ENCODE peak calls at places on chromosome 22, in nine cellular contexts. One of them, this sample, is unnamed.

GRCh38 chr22:36323855-36324331 is 63.9 kb downstream of the MYH9 start:
- DNase-seq in hypothalamus: peak
- DNase-seq in islet precursor cell: no peak
- DNase-seq in right lobe of liver: no peak
- DNase-seq in mucosa of gallbladder: peak
- DNase-seq in amniotic stem cell: no peak
- DNase-seq in HCEC 1CT: no peak
- DNase-seq in GM10248: no peak
- DNase-seq in fibroblast of lung: peak
- DNase-seq in this sample: no peak

GRCh38 chr22:25081409-25081824 is 118.2 kb upstream of the CRYBB3 start:
- DNase-seq in hypothalamus: no peak
- DNase-seq in islet precursor cell: peak
- DNase-seq in right lobe of liver: no peak
- DNase-seq in mucosa of gallbladder: peak
- DNase-seq in amniotic stem cell: no peak
- DNase-seq in HCEC 1CT: no peak
- DNase-seq in GM10248: peak
- DNase-seq in fibroblast of lung: no peak
- DNase-seq in this sample: peak

GRCh38 chr22:27474112-27474571 is 327.4 kb downstream of the MN1 start:
- DNase-seq in hypothalamus: no peak
- DNase-seq in islet precursor cell: peak
- DNase-seq in right lobe of liver: no peak
- DNase-seq in mucosa of gallbladder: no peak
- DNase-seq in amniotic stem cell: no peak
- DNase-seq in HCEC 1CT: no peak
- DNase-seq in GM10248: no peak
- DNase-seq in fibroblast of lung: peak
- DNase-seq in this sample: no peak

GRCh38 chr22:32801001-32801435 is 487 bp upstream of the TIMP3 start:
- DNase-seq in hypothalamus: no peak
- DNase-seq in islet precursor cell: no peak
- DNase-seq in right lobe of liver: no peak
- DNase-seq in mucosa of gallbladder: no peak
- DNase-seq in amniotic stem cell: no peak
- DNase-seq in HCEC 1CT: no peak
- DNase-seq in GM10248: no peak
- DNase-seq in fibroblast of lung: no peak
- DNase-seq in this sample: no peak

GRCh38 chr22:33116846-33117547 is 58.8 kb upstream of the SYN3 start:
- DNase-seq in hypothalamus: no peak
- DNase-seq in islet precursor cell: peak
- DNase-seq in right lobe of liver: no peak
- DNase-seq in mucosa of gallbladder: no peak
- DNase-seq in amniotic stem cell: no peak
- DNase-seq in HCEC 1CT: no peak
- DNase-seq in GM10248: no peak
- DNase-seq in fibroblast of lung: no peak
- DNase-seq in this sample: no peak

GRCh38 chr22:36405671-36406070 is 17.9 kb upstream of the MYH9 start:
- DNase-seq in hypothalamus: no peak
- DNase-seq in islet precursor cell: no peak
- DNase-seq in right lobe of liver: no peak
- DNase-seq in mucosa of gallbladder: no peak
- DNase-seq in amniotic stem cell: no peak
- DNase-seq in HCEC 1CT: peak
- DNase-seq in GM10248: no peak
- DNase-seq in fibroblast of lung: no peak
- DNase-seq in this sample: no peak

GRCh38 chr22:48551061-48551460 is 1276.6 kb downstream of the BRD1 start:
- DNase-seq in hypothalamus: no peak
- DNase-seq in islet precursor cell: no peak
- DNase-seq in right lobe of liver: no peak
- DNase-seq in mucosa of gallbladder: no peak
- DNase-seq in amniotic stem cell: no peak
- DNase-seq in HCEC 1CT: no peak
- DNase-seq in GM10248: no peak
- DNase-seq in fibroblast of lung: no peak
- DNase-seq in this sample: no peak

GRCh38 chr22:49210606-49211005 is 617.1 kb downstream of the BRD1 start:
- DNase-seq in hypothalamus: no peak
- DNase-seq in islet precursor cell: peak
- DNase-seq in right lobe of liver: peak
- DNase-seq in mucosa of gallbladder: no peak
- DNase-seq in amniotic stem cell: no peak
- DNase-seq in HCEC 1CT: no peak
- DNase-seq in GM10248: no peak
- DNase-seq in fibroblast of lung: no peak
- DNase-seq in this sample: no peak

GRCh38 chr22:47781427-47782111 is 1019.1 kb downstream of the TBC1D22A start:
- DNase-seq in hypothalamus: no peak
- DNase-seq in islet precursor cell: no peak
- DNase-seq in right lobe of liver: no peak
- DNase-seq in mucosa of gallbladder: no peak
- DNase-seq in amniotic stem cell: no peak
- DNase-seq in HCEC 1CT: no peak
- DNase-seq in GM10248: no peak
- DNase-seq in fibroblast of lung: no peak
- DNase-seq in this sample: no peak

GRCh38 chr22:30452861-30453260 is 19.0 kb downstream of the SEC14L3 start:
- DNase-seq in hypothalamus: no peak
- DNase-seq in islet precursor cell: no peak
- DNase-seq in right lobe of liver: no peak
- DNase-seq in mucosa of gallbladder: no peak
- DNase-seq in amniotic stem cell: no peak
- DNase-seq in HCEC 1CT: no peak
- DNase-seq in GM10248: no peak
- DNase-seq in fibroblast of lung: no peak
- DNase-seq in this sample: no peak

GRCh38 chr22:19942886-19943664 is 1.5 kb upstream of the TXNRD2 start:
- DNase-seq in hypothalamus: no peak
- DNase-seq in islet precursor cell: no peak
- DNase-seq in right lobe of liver: no peak
- DNase-seq in mucosa of gallbladder: no peak
- DNase-seq in amniotic stem cell: peak
- DNase-seq in HCEC 1CT: peak
- DNase-seq in GM10248: peak
- DNase-seq in fibroblast of lung: peak
- DNase-seq in this sample: peak

GRCh38 chr22:43561421-43562178 is 149.8 kb downstream of the MPPED1 start:
- DNase-seq in hypothalamus: no peak
- DNase-seq in islet precursor cell: no peak
- DNase-seq in right lobe of liver: no peak
- DNase-seq in mucosa of gallbladder: peak
- DNase-seq in amniotic stem cell: no peak
- DNase-seq in HCEC 1CT: no peak
- DNase-seq in GM10248: no peak
- DNase-seq in fibroblast of lung: no peak
- DNase-seq in this sample: no peak

GRCh38 chr22:42780070-42780540 is 59.4 kb upstream of the A4GALT start:
- DNase-seq in hypothalamus: peak
- DNase-seq in islet precursor cell: peak
- DNase-seq in right lobe of liver: no peak
- DNase-seq in mucosa of gallbladder: peak
- DNase-seq in amniotic stem cell: peak
- DNase-seq in HCEC 1CT: peak
- DNase-seq in GM10248: peak
- DNase-seq in fibroblast of lung: peak
- DNase-seq in this sample: peak

GRCh38 chr22:44192098-44192810 is 11.5 kb downstream of the PARVG start:
- DNase-seq in hypothalamus: no peak
- DNase-seq in islet precursor cell: no peak
- DNase-seq in right lobe of liver: no peak
- DNase-seq in mucosa of gallbladder: no peak
- DNase-seq in amniotic stem cell: no peak
- DNase-seq in HCEC 1CT: no peak
- DNase-seq in GM10248: no peak
- DNase-seq in fibroblast of lung: no peak
- DNase-seq in this sample: no peak

GRCh38 chr22:17919276-17920144 is 104.9 kb downstream of the MICAL3 start:
- DNase-seq in hypothalamus: no peak
- DNase-seq in islet precursor cell: peak
- DNase-seq in right lobe of liver: no peak
- DNase-seq in mucosa of gallbladder: no peak
- DNase-seq in amniotic stem cell: no peak
- DNase-seq in HCEC 1CT: no peak
- DNase-seq in GM10248: no peak
- DNase-seq in fibroblast of lung: no peak
- DNase-seq in this sample: no peak

GRCh38 chr22:45884201-45885067 is 92.5 kb downstream of the WNT7B start:
- DNase-seq in hypothalamus: no peak
- DNase-seq in islet precursor cell: peak
- DNase-seq in right lobe of liver: peak
- DNase-seq in mucosa of gallbladder: no peak
- DNase-seq in amniotic stem cell: no peak
- DNase-seq in HCEC 1CT: no peak
- DNase-seq in GM10248: no peak
- DNase-seq in fibroblast of lung: no peak
- DNase-seq in this sample: no peak

GRCh38 chr22:37167981-37168647 is 18.4 kb upstream of the IL2RB start:
- DNase-seq in hypothalamus: no peak
- DNase-seq in islet precursor cell: peak
- DNase-seq in right lobe of liver: peak
- DNase-seq in mucosa of gallbladder: no peak
- DNase-seq in amniotic stem cell: no peak
- DNase-seq in HCEC 1CT: no peak
- DNase-seq in GM10248: no peak
- DNase-seq in fibroblast of lung: no peak
- DNase-seq in this sample: no peak

GRCh38 chr22:42289671-42290269 is 19.3 kb upstream of the TCF20 start:
- DNase-seq in hypothalamus: no peak
- DNase-seq in islet precursor cell: no peak
- DNase-seq in right lobe of liver: no peak
- DNase-seq in mucosa of gallbladder: no peak
- DNase-seq in amniotic stem cell: no peak
- DNase-seq in HCEC 1CT: no peak
- DNase-seq in GM10248: no peak
- DNase-seq in fibroblast of lung: peak
- DNase-seq in this sample: no peak

GRCh38 chr22:47443836-47444745 is 681.6 kb downstream of the TBC1D22A start:
- DNase-seq in hypothalamus: no peak
- DNase-seq in islet precursor cell: peak
- DNase-seq in right lobe of liver: no peak
- DNase-seq in mucosa of gallbladder: no peak
- DNase-seq in amniotic stem cell: no peak
- DNase-seq in HCEC 1CT: no peak
- DNase-seq in GM10248: no peak
- DNase-seq in fibroblast of lung: no peak
- DNase-seq in this sample: no peak

GRCh38 chr22:48760481-48761238 is 1067.0 kb downstream of the BRD1 start:
- DNase-seq in hypothalamus: no peak
- DNase-seq in islet precursor cell: peak
- DNase-seq in right lobe of liver: no peak
- DNase-seq in mucosa of gallbladder: peak
- DNase-seq in amniotic stem cell: no peak
- DNase-seq in HCEC 1CT: no peak
- DNase-seq in GM10248: no peak
- DNase-seq in fibroblast of lung: no peak
- DNase-seq in this sample: no peak

GRCh38 chr22:50705219-50705691 is 32.6 kb downstream of the SHANK3 start:
- DNase-seq in hypothalamus: peak
- DNase-seq in islet precursor cell: peak
- DNase-seq in right lobe of liver: peak
- DNase-seq in mucosa of gallbladder: peak
- DNase-seq in amniotic stem cell: no peak
- DNase-seq in HCEC 1CT: no peak
- DNase-seq in GM10248: no peak
- DNase-seq in fibroblast of lung: peak
- DNase-seq in this sample: no peak

GRCh38 chr22:42258126-42258525 is 12.3 kb downstream of the TCF20 start:
- DNase-seq in hypothalamus: no peak
- DNase-seq in islet precursor cell: no peak
- DNase-seq in right lobe of liver: no peak
- DNase-seq in mucosa of gallbladder: no peak
- DNase-seq in amniotic stem cell: no peak
- DNase-seq in HCEC 1CT: no peak
- DNase-seq in GM10248: no peak
- DNase-seq in fibroblast of lung: peak
- DNase-seq in this sample: no peak

GRCh38 chr22:32206774-32207758 is 2.2 kb upstream of the RFPL2 start:
- DNase-seq in hypothalamus: no peak
- DNase-seq in islet precursor cell: peak
- DNase-seq in right lobe of liver: peak
- DNase-seq in mucosa of gallbladder: peak
- DNase-seq in amniotic stem cell: no peak
- DNase-seq in HCEC 1CT: peak
- DNase-seq in GM10248: no peak
- DNase-seq in fibroblast of lung: peak
- DNase-seq in this sample: peak

GRCh38 chr22:35376728-35377472 is 4.0 kb upstream of the HMOX1 start:
- DNase-seq in hypothalamus: peak
- DNase-seq in islet precursor cell: peak
- DNase-seq in right lobe of liver: peak
- DNase-seq in mucosa of gallbladder: peak
- DNase-seq in amniotic stem cell: peak
- DNase-seq in HCEC 1CT: peak
- DNase-seq in GM10248: peak
- DNase-seq in fibroblast of lung: peak
- DNase-seq in this sample: peak

GRCh38 chr22:19291218-19291579 is 320 bp downstream of the CLTCL1 start:
- DNase-seq in hypothalamus: peak
- DNase-seq in islet precursor cell: peak
- DNase-seq in right lobe of liver: peak
- DNase-seq in mucosa of gallbladder: no peak
- DNase-seq in amniotic stem cell: no peak
- DNase-seq in HCEC 1CT: no peak
- DNase-seq in GM10248: peak
- DNase-seq in fibroblast of lung: no peak
- DNase-seq in this sample: no peak

GRCh38 chr22:23457586-23457985 is 122.5 kb downstream of the IGLL1 start:
- DNase-seq in hypothalamus: no peak
- DNase-seq in islet precursor cell: no peak
- DNase-seq in right lobe of liver: no peak
- DNase-seq in mucosa of gallbladder: no peak
- DNase-seq in amniotic stem cell: no peak
- DNase-seq in HCEC 1CT: no peak
- DNase-seq in GM10248: no peak
- DNase-seq in fibroblast of lung: no peak
- DNase-seq in this sample: no peak

GRCh38 chr22:46054091-46054877 is 77.3 kb upstream of the WNT7B start:
- DNase-seq in hypothalamus: peak
- DNase-seq in islet precursor cell: peak
- DNase-seq in right lobe of liver: peak
- DNase-seq in mucosa of gallbladder: peak
- DNase-seq in amniotic stem cell: no peak
- DNase-seq in HCEC 1CT: peak
- DNase-seq in GM10248: no peak
- DNase-seq in fibroblast of lung: peak
- DNase-seq in this sample: peak

GRCh38 chr22:22009661-22010060 is 27.1 kb upstream of the TOP3B start:
- DNase-seq in hypothalamus: no peak
- DNase-seq in islet precursor cell: no peak
- DNase-seq in right lobe of liver: no peak
- DNase-seq in mucosa of gallbladder: no peak
- DNase-seq in amniotic stem cell: no peak
- DNase-seq in HCEC 1CT: peak
- DNase-seq in GM10248: no peak
- DNase-seq in fibroblast of lung: no peak
- DNase-seq in this sample: peak

GRCh38 chr22:50261615-50262459 is at the start of gene MAPK12:
- DNase-seq in hypothalamus: no peak
- DNase-seq in islet precursor cell: no peak
- DNase-seq in right lobe of liver: no peak
- DNase-seq in mucosa of gallbladder: no peak
- DNase-seq in amniotic stem cell: no peak
- DNase-seq in HCEC 1CT: no peak
- DNase-seq in GM10248: peak
- DNase-seq in fibroblast of lung: peak
- DNase-seq in this sample: peak

GRCh38 chr22:28923826-28924732 is 40.7 kb downstream of the ZNRF3 start:
- DNase-seq in hypothalamus: no peak
- DNase-seq in islet precursor cell: peak
- DNase-seq in right lobe of liver: peak
- DNase-seq in mucosa of gallbladder: peak
- DNase-seq in amniotic stem cell: no peak
- DNase-seq in HCEC 1CT: no peak
- DNase-seq in GM10248: no peak
- DNase-seq in fibroblast of lung: peak
- DNase-seq in this sample: no peak

GRCh38 chr22:24177045-24177444 is 4.2 kb upstream of the SUSD2 start:
- DNase-seq in hypothalamus: no peak
- DNase-seq in islet precursor cell: no peak
- DNase-seq in right lobe of liver: no peak
- DNase-seq in mucosa of gallbladder: no peak
- DNase-seq in amniotic stem cell: no peak
- DNase-seq in HCEC 1CT: no peak
- DNase-seq in GM10248: no peak
- DNase-seq in fibroblast of lung: no peak
- DNase-seq in this sample: no peak

This sample was measured in foreskin fibroblast.